ENCODE peak calls at places on chromosomes 3 and 15, in four cellular contexts. O, M, A and P are unnamed samples.
A peak's percentile ranks its signal among the peaks of the same experiment; 100 is the strongest.

GRCh38 chr15:85154061-85154460 is 172.4 kb downstream of the PDE8A start:
- DNase-seq in O (no peak), M (no peak), A (no peak), P (peak; percentile 23)

GRCh38 chr3:185316740-185317407 is 46.1 kb upstream of the MAP3K13 start:
- DNase-seq in O (peak; percentile 43), M (no peak), A (no peak), P (no peak)

GRCh38 chr3:195748661-195749060 is 27.9 kb downstream of the MUC20 start:
- DNase-seq in O (no peak), M (no peak), A (no peak), P (no peak)

GRCh38 chr3:167008765-167009164 is 371.3 kb downstream of the ZBBX start:
- DNase-seq in O (no peak), M (no peak), A (no peak), P (no peak)

GRCh38 chr3:47605646-47606045 is 27.0 kb upstream of the CSPG5 start:
- DNase-seq in O (no peak), M (no peak), A (no peak), P (no peak)

GRCh38 chr3:193595939-193596487 is 3.0 kb downstream of the OPA1 start:
- DNase-seq in O (no peak), M (no peak), A (no peak), P (no peak)

GRCh38 chr3:49649576-49649975 is 24.6 kb upstream of the APEH start:
- DNase-seq in O (peak; percentile 25), M (no peak), A (no peak), P (no peak)

GRCh38 chr3:149016669-149017541 is 25.6 kb downstream of the GYG1 start:
- DNase-seq in O (no peak), M (no peak), A (no peak), P (no peak)

GRCh38 chr3:187836848-187837770 is 91.8 kb upstream of the BCL6 start:
- DNase-seq in O (no peak), M (no peak), A (peak; percentile 14), P (no peak)

GRCh38 chr3:128549283-128550112 is 56.5 kb upstream of the GATA2 start:
- DNase-seq in O (peak; percentile 12), M (no peak), A (no peak), P (no peak)

GRCh38 chr15:77859491-77860060 is 217.9 kb downstream of the TBC1D2B start:
- DNase-seq in O (no peak), M (no peak), A (no peak), P (no peak)

GRCh38 chr3:193894121-193894863 is 241.7 kb upstream of the HES1 start:
- DNase-seq in O (no peak), M (no peak), A (no peak), P (no peak)

GRCh38 chr3:108097326-108098035 is 6.7 kb upstream of the CD47 start:
- DNase-seq in O (no peak), M (no peak), A (no peak), P (no peak)

GRCh38 chr3:151434151-151434890 is 26.5 kb downstream of the IGSF10 start:
- DNase-seq in O (no peak), M (no peak), A (no peak), P (no peak)
- TF ChIP-seq SUZ12 in O (no peak), M (no peak), A (no peak), P (no peak)

GRCh38 chr15:89358435-89358754 is 23.8 kb upstream of the POLG start:
- DNase-seq in O (no peak), M (no peak), A (no peak), P (no peak)
- H3K4me3 ChIP-seq in O (no peak overlapping the region), M (no peak overlapping the region), A (peak overlapping the region; percentile 58), P (peak overlapping the region; percentile 39)

DNA sequence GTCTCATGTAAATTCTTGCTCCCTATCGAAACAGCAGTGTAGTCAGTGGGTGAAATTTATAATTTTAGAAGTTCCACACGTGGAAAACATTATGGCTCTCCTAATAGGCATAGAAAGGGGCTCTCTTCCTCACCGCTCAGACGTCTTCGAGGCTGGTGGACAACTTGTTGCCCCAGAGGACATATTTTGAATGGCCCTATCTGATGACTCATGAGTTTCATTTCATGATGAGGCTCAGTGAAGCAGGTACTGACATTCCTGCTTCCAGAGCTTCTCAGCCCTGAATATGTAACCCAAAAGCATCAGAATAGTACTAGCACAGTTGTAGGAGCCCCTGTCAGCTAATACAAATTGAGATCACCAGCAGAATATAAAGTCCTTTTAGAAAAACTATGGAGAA is 117.9 kb downstream of the HERC1 start:
- DNase-seq in O (no peak), M (no peak), A (no peak), P (no peak)
- TF ChIP-seq SUZ12 in O (no peak), M (no peak), A (no peak), P (no peak)

GRCh38 chr15:73694419-73694818 is 10.2 kb downstream of the CD276 start:
- DNase-seq in O (no peak), M (no peak), A (no peak), P (no peak)

GRCh38 chr15:73697033-73697467 is 12.9 kb downstream of the CD276 start:
- DNase-seq in O (no peak), M (peak; percentile 38), A (no peak), P (no peak)

GRCh38 chr15:73699249-73700040 is 15.3 kb downstream of the CD276 start:
- DNase-seq in O (no peak), M (no peak), A (no peak), P (no peak)

GRCh38 chr15:73695773-73696640 is 11.8 kb downstream of the CD276 start:
- DNase-seq in O (no peak), M (no peak), A (no peak), P (no peak)

GRCh38 chr15:73696641-73697001 is 12.4 kb downstream of the CD276 start:
- DNase-seq in O (no peak), M (no peak), A (no peak), P (no peak)
- H3K4me3 ChIP-seq in O (no peak overlapping the region), M (no peak overlapping the region), A (no peak overlapping the region), P (no peak overlapping the region)

GRCh38 chr15:101068961-101069734 is 150.0 kb downstream of the LRRK1 start:
- DNase-seq in O (peak; percentile 87), M (no peak), A (peak; percentile 85), P (peak; percentile 100)

GRCh38 chr15:101070502-101071273 is 151.5 kb downstream of the LRRK1 start:
- DNase-seq in O (peak; percentile 99), M (no peak), A (no peak), P (peak; percentile 71)

GRCh38 chr15:101071651-101072050 is 152.5 kb downstream of the LRRK1 start:
- DNase-seq in O (no peak), M (no peak), A (no peak), P (no peak)

GRCh38 chr15:101068523-101068960 is 149.4 kb downstream of the LRRK1 start:
- DNase-seq in O (no peak), M (no peak), A (no peak), P (no peak)

DNA sequence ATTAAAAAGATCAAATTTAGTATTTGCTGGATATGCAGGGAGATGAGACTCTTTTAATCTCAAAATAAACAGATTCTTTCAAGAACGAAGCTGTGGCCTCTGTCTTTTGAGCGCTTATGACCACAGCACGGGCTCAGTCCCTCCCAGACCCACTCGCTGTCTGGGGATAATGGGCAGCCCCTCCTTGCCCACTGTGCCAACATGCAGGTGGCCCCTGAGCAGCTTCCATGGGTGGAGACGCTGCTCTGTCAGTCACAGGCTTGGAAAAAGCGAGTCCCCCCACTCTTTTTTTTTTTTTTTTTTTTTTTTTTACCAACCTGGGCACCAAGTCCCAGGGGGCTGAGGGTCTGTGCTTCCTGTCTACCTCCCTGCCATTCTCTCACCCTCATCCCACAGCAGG is 150.9 kb downstream of the LRRK1 start:
- DNase-seq in O (no peak), M (no peak), A (no peak), P (no peak)
- TF ChIP-seq SUZ12 in O (no peak), M (no peak), A (no peak), P (no peak)

GRCh38 chr3:101853465-101853864 is 4.2 kb downstream of the NFKBIZ start:
- DNase-seq in O (no peak), M (no peak), A (no peak), P (no peak)

GRCh38 chr3:101852983-101853382 is 3.7 kb downstream of the NFKBIZ start:
- DNase-seq in O (no peak), M (no peak), A (no peak), P (no peak)

GRCh38 chr3:101854608-101855304 is 5.4 kb downstream of the NFKBIZ start:
- DNase-seq in O (peak; percentile 35), M (no peak), A (no peak), P (no peak)

GRCh38 chr3:101852315-101852714 is 3.0 kb downstream of the NFKBIZ start:
- DNase-seq in O (no peak), M (no peak), A (no peak), P (no peak)

GRCh38 chr3:101853971-101854370 is 4.7 kb downstream of the NFKBIZ start:
- DNase-seq in O (no peak), M (no peak), A (no peak), P (no peak)
- H3K4me3 ChIP-seq in O (no peak overlapping the region), M (no peak overlapping the region), A (no peak overlapping the region), P (no peak overlapping the region)

GRCh38 chr3:126124896-126125295 is 41.0 kb upstream of the SLC41A3 start:
- DNase-seq in O (no peak), M (no peak), A (peak; percentile 35), P (no peak)

GRCh38 chr3:126125781-126126251 is 41.9 kb upstream of the SLC41A3 start:
- DNase-seq in O (no peak), M (no peak), A (peak; percentile 37), P (no peak)

GRCh38 chr3:126126292-126126691 is 42.4 kb upstream of the SLC41A3 start:
- DNase-seq in O (no peak), M (no peak), A (peak; percentile 33), P (no peak)

GRCh38 chr3:126124148-126124868 is 40.4 kb upstream of the SLC41A3 start:
- DNase-seq in O (no peak), M (no peak), A (peak; percentile 69), P (no peak)

GRCh38 chr3:126125341-126125740 is 41.4 kb upstream of the SLC41A3 start:
- DNase-seq in O (no peak), M (no peak), A (no peak), P (no peak)
- TF ChIP-seq SUZ12 in O (no peak), M (no peak), A (no peak), P (no peak)

DNA sequence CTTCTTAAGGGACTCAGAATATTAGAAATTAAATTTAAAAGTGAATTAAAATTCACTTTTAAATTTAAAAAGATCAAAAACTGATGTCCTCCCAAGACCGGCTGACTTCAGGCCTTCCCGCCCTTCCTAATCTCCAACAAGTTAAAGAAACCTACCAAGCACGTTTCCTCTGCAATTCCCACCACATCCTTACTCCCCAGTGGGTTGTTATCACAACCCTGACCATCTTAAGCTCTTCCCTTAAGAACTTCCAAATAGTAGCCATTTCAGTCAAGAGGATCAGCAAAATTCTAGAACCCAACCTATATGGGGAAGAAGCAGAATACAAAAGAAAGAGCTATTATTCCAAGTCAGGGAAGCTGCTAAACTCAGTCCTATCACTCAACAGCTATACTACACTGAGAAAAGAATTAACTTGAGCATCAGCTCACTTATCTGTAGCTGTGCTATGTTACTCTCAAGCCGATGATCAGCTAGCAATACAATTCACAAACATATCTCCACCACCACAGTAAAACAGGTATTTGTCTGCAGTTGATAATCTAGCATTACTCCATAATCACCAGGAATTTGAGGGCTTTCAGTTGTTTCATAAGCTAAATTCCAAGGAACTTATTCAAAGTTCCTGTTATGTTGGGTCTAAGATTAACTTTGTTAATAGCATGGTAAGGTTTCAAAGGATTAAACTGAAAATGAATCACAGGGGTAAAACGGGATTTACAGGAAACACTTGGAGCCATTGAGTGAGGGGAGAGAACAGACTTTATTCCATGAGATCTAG is 14.3 kb downstream of the ABCC5 start:
- DNase-seq in O (no peak), M (no peak), A (no peak), P (no peak)
- H3K4me3 ChIP-seq in O (no peak overlapping the region), M (no peak overlapping the region), A (no peak overlapping the region), P (no peak overlapping the region)